ENCODE peak calls at places on chromosomes 3 and 15, in eight cellular contexts. V, H, Y, Z, I, S, Q and B are unnamed samples.

GRCh38 chr3:7289113-7289512 is 428.2 kb downstream of the GRM7 start:
- DNase-seq in V (no peak), H (no peak), Y (no peak), Z (no peak), I (no peak), S (no peak), Q (no peak), B (no peak)

GRCh38 chr3:9403463-9403862 is 6.0 kb downstream of the SETD5 start:
- DNase-seq in V (no peak), H (no peak), Y (no peak), Z (no peak), I (no peak), S (no peak), Q (no peak), B (no peak)

GRCh38 chr3:58667229-58667628 is 655 bp upstream of the FAM3D start:
- DNase-seq in V (no peak), H (no peak), Y (no peak), Z (peak), I (no peak), S (no peak), Q (no peak), B (no peak)

GRCh38 chr3:45938043-45938435 is 5.2 kb upstream of the CXCR6 start:
- DNase-seq in V (no peak), H (no peak), Y (no peak), Z (no peak), I (no peak), S (no peak), Q (no peak), B (no peak)

GRCh38 chr3:107579372-107579771 is 56.6 kb downstream of the BBX start:
- DNase-seq in V (no peak), H (no peak), Y (no peak), Z (no peak), I (no peak), S (no peak), Q (no peak), B (no peak)

GRCh38 chr3:69426905-69427304 is 41.0 kb upstream of the FRMD4B start:
- DNase-seq in V (no peak), H (no peak), Y (no peak), Z (no peak), I (no peak), S (no peak), Q (no peak), B (no peak)

GRCh38 chr3:165463546-165463945 is 267.4 kb upstream of the SLITRK3 start:
- DNase-seq in V (no peak), H (peak), Y (no peak), Z (no peak), I (no peak), S (no peak), Q (no peak), B (no peak)

GRCh38 chr15:52232327-52232726 is 41.1 kb upstream of the GNB5 start:
- DNase-seq in V (no peak), H (no peak), Y (no peak), Z (no peak), I (no peak), S (no peak), Q (no peak), B (no peak)

GRCh38 chr3:11555211-11555782 is 88.4 kb downstream of the VGLL4 start:
- DNase-seq in V (no peak), H (no peak), Y (no peak), Z (no peak), I (no peak), S (no peak), Q (no peak), B (no peak)

GRCh38 chr15:67824900-67825879 is at the start of gene SKOR1:
- DNase-seq in V (no peak), H (peak), Y (no peak), Z (no peak), I (no peak), S (peak), Q (peak), B (no peak)